ENCODE peak calls at places on chromosomes 5 and 9, in five cellular contexts. E is AG20443, Q is cardiac muscle cell, J is progenitor cell of endocrine pancreas, V is MV-4-11. U is an unnamed sample.

GRCh38 chr5:10825897-10826644 is 65.0 kb upstream of the DAP start:
- DNase-seq in E (no peak), Q (no peak), J (no peak), V (peak; percentile 13), U (no peak)

GRCh38 chr9:33260372-33260771 is 4.1 kb downstream of the BAG1 start:
- DNase-seq in E (no peak), Q (no peak), J (no peak), V (no peak), U (no peak)

GRCh38 chr5:849651-850301 is 1.0 kb downstream of the ZDHHC11 start:
- DNase-seq in E (peak; percentile 56), Q (peak; percentile 23), J (no peak), V (no peak), U (peak; percentile 73)

GRCh38 chr5:151612689-151613427 is 21.7 kb upstream of the FAT2 start:
- DNase-seq in E (no peak), Q (no peak), J (no peak), V (no peak), U (no peak)

GRCh38 chr5:38121420-38121819 is 136.9 kb upstream of the EGFLAM start:
- DNase-seq in E (no peak), Q (no peak), J (no peak), V (no peak), U (no peak)

GRCh38 chr9:132768932-132769894 is 98.9 kb downstream of the GTF3C4 start:
- DNase-seq in E (peak; percentile 71), Q (peak; percentile 27), J (no peak), V (peak; percentile 28), U (peak; percentile 83)

GRCh38 chr9:37953775-37954437 is 50.0 kb upstream of the SLC25A51 start:
- DNase-seq in E (peak; percentile 86), Q (no peak), J (no peak), V (no peak), U (no peak)

GRCh38 chr9:131677051-131677444 is 62.8 kb downstream of the RAPGEF1 start:
- DNase-seq in E (peak; percentile 36), Q (no peak), J (no peak), V (no peak), U (no peak)

GRCh38 chr9:138053996-138054752 is 176.6 kb downstream of the CACNA1B start:
- DNase-seq in E (no peak), Q (no peak), J (no peak), V (peak; percentile 34), U (peak; percentile 37)

GRCh38 chr9:108811944-108812343 is 43.8 kb downstream of the ACTL7B start:
- DNase-seq in E (no peak), Q (no peak), J (no peak), V (no peak), U (no peak)